ENCODE peak calls at places on chromosomes 2 and 18, in four cellular contexts. One of them, this sample, is unnamed.

GRCh38 chr2:164066095-164066494 is 330.3 kb upstream of the FIGN start:
- DNase-seq in NCI-H2029 treated with DMSO at 0.1 percent for 48 hours: no peak
- DNase-seq in esophagus squamous epithelium: no peak
- DNase-seq in EL: no peak
- DNase-seq in this sample: no peak

GRCh38 chr2:144430722-144431163 is 89.2 kb downstream of the ZEB2 start:
- DNase-seq in NCI-H2029 treated with DMSO at 0.1 percent for 48 hours: no peak
- DNase-seq in esophagus squamous epithelium: no peak
- DNase-seq in EL: no peak
- DNase-seq in this sample: no peak

GRCh38 chr2:127064642-127065250 is 42.2 kb downstream of the BIN1 start:
- DNase-seq in NCI-H2029 treated with DMSO at 0.1 percent for 48 hours: no peak
- DNase-seq in esophagus squamous epithelium: peak
- DNase-seq in EL: peak
- DNase-seq in this sample: peak

GRCh38 chr18:567119-567518 is 13.1 kb upstream of the CETN1 start:
- DNase-seq in NCI-H2029 treated with DMSO at 0.1 percent for 48 hours: no peak
- DNase-seq in esophagus squamous epithelium: no peak
- DNase-seq in EL: no peak
- DNase-seq in this sample: no peak

GRCh38 chr2:240840435-240841060 is 20.5 kb upstream of the KIF1A start:
- DNase-seq in NCI-H2029 treated with DMSO at 0.1 percent for 48 hours: peak
- DNase-seq in esophagus squamous epithelium: no peak
- DNase-seq in EL: peak
- DNase-seq in this sample: peak

GRCh38 chr18:60067426-60068210 is 167.8 kb downstream of the PMAIP1 start:
- DNase-seq in NCI-H2029 treated with DMSO at 0.1 percent for 48 hours: no peak
- DNase-seq in esophagus squamous epithelium: no peak
- DNase-seq in EL: peak
- DNase-seq in this sample: no peak

GRCh38 chr2:225806105-225806504 is 406.6 kb downstream of the NYAP2 start:
- DNase-seq in NCI-H2029 treated with DMSO at 0.1 percent for 48 hours: no peak
- DNase-seq in esophagus squamous epithelium: no peak
- DNase-seq in EL: peak
- DNase-seq in this sample: peak

GRCh38 chr18:79353238-79353637 is 42.5 kb upstream of the NFATC1 start:
- DNase-seq in NCI-H2029 treated with DMSO at 0.1 percent for 48 hours: no peak
- DNase-seq in esophagus squamous epithelium: no peak
- DNase-seq in EL: no peak
- DNase-seq in this sample: peak

GRCh38 chr18:10072659-10073309 is 159.0 kb downstream of the VAPA start:
- DNase-seq in NCI-H2029 treated with DMSO at 0.1 percent for 48 hours: no peak
- DNase-seq in esophagus squamous epithelium: no peak
- DNase-seq in EL: peak
- DNase-seq in this sample: peak

GRCh38 chr2:237540823-237541222 is 25.6 kb upstream of the PRLH start:
- DNase-seq in NCI-H2029 treated with DMSO at 0.1 percent for 48 hours: peak
- DNase-seq in esophagus squamous epithelium: no peak
- DNase-seq in EL: peak
- DNase-seq in this sample: peak

GRCh38 chr2:186164325-186164724 is 321.7 kb upstream of the ZC3H15 start:
- DNase-seq in NCI-H2029 treated with DMSO at 0.1 percent for 48 hours: no peak
- DNase-seq in esophagus squamous epithelium: no peak
- DNase-seq in EL: no peak
- DNase-seq in this sample: no peak

GRCh38 chr2:204315236-204315662 is 230.0 kb upstream of the PARD3B start:
- DNase-seq in NCI-H2029 treated with DMSO at 0.1 percent for 48 hours: no peak
- DNase-seq in esophagus squamous epithelium: no peak
- DNase-seq in EL: peak
- DNase-seq in this sample: no peak

GRCh38 chr2:20291846-20292408 is 58.7 kb downstream of the PUM2 start:
- DNase-seq in NCI-H2029 treated with DMSO at 0.1 percent for 48 hours: no peak
- DNase-seq in esophagus squamous epithelium: no peak
- DNase-seq in EL: no peak
- DNase-seq in this sample: no peak

GRCh38 chr2:138777996-138778395 is 2.2 kb downstream of the NXPH2 start:
- DNase-seq in NCI-H2029 treated with DMSO at 0.1 percent for 48 hours: no peak
- DNase-seq in esophagus squamous epithelium: no peak
- DNase-seq in EL: peak
- DNase-seq in this sample: peak

GRCh38 chr2:200305797-200306718 is at the start of gene SPATS2L:
- DNase-seq in NCI-H2029 treated with DMSO at 0.1 percent for 48 hours: no peak
- DNase-seq in esophagus squamous epithelium: peak
- DNase-seq in EL: peak
- DNase-seq in this sample: peak

GRCh38 chr18:76981388-76981968 is 151.1 kb downstream of the MBP start:
- DNase-seq in NCI-H2029 treated with DMSO at 0.1 percent for 48 hours: no peak
- DNase-seq in esophagus squamous epithelium: no peak
- DNase-seq in EL: no peak
- DNase-seq in this sample: no peak

GRCh38 chr18:54772081-54772480 is 56.2 kb upstream of the RAB27B start:
- DNase-seq in NCI-H2029 treated with DMSO at 0.1 percent for 48 hours: no peak
- DNase-seq in esophagus squamous epithelium: no peak
- DNase-seq in EL: no peak
- DNase-seq in this sample: no peak

GRCh38 chr18:49041677-49042570 is 91.2 kb upstream of the SMAD7 start:
- DNase-seq in NCI-H2029 treated with DMSO at 0.1 percent for 48 hours: no peak
- DNase-seq in esophagus squamous epithelium: no peak
- DNase-seq in EL: peak
- DNase-seq in this sample: peak

GRCh38 chr18:11818486-11819203 is 32.6 kb upstream of the CHMP1B start:
- DNase-seq in NCI-H2029 treated with DMSO at 0.1 percent for 48 hours: no peak
- DNase-seq in esophagus squamous epithelium: no peak
- DNase-seq in EL: no peak
- DNase-seq in this sample: no peak

GRCh38 chr2:211077216-211077764 is 520.9 kb downstream of the CPS1 start:
- DNase-seq in NCI-H2029 treated with DMSO at 0.1 percent for 48 hours: no peak
- DNase-seq in esophagus squamous epithelium: no peak
- DNase-seq in EL: no peak
- DNase-seq in this sample: peak

GRCh38 chr2:139142252-139142651 is 362.1 kb upstream of the NXPH2 start:
- DNase-seq in NCI-H2029 treated with DMSO at 0.1 percent for 48 hours: no peak
- DNase-seq in esophagus squamous epithelium: no peak
- DNase-seq in EL: no peak
- DNase-seq in this sample: peak

GRCh38 chr2:53970898-53971681 is at the start of gene PSME4:
- DNase-seq in NCI-H2029 treated with DMSO at 0.1 percent for 48 hours: no peak
- DNase-seq in esophagus squamous epithelium: peak
- DNase-seq in EL: peak
- DNase-seq in this sample: peak

GRCh38 chr2:84314250-84314649 is 144.8 kb downstream of the SUCLG1 start:
- DNase-seq in NCI-H2029 treated with DMSO at 0.1 percent for 48 hours: no peak
- DNase-seq in esophagus squamous epithelium: no peak
- DNase-seq in EL: no peak
- DNase-seq in this sample: no peak

GRCh38 chr18:54149078-54149697 is 75.3 kb downstream of the MBD2 start:
- DNase-seq in NCI-H2029 treated with DMSO at 0.1 percent for 48 hours: no peak
- DNase-seq in esophagus squamous epithelium: no peak
- DNase-seq in EL: peak
- DNase-seq in this sample: peak

GRCh38 chr2:232857158-232857563 is 12.9 kb upstream of the SNORC start:
- DNase-seq in NCI-H2029 treated with DMSO at 0.1 percent for 48 hours: no peak
- DNase-seq in esophagus squamous epithelium: no peak
- DNase-seq in EL: no peak
- DNase-seq in this sample: no peak

GRCh38 chr2:113138428-113139322 is 11.3 kb downstream of the IL1RN start:
- DNase-seq in NCI-H2029 treated with DMSO at 0.1 percent for 48 hours: peak
- DNase-seq in esophagus squamous epithelium: no peak
- DNase-seq in EL: peak
- DNase-seq in this sample: peak

GRCh38 chr2:231204146-231204545 is 5.7 kb downstream of the ARMC9 start:
- DNase-seq in NCI-H2029 treated with DMSO at 0.1 percent for 48 hours: no peak
- DNase-seq in esophagus squamous epithelium: no peak
- DNase-seq in EL: no peak
- DNase-seq in this sample: no peak

GRCh38 chr2:225173909-225174308 is 131.6 kb upstream of the DOCK10 start:
- DNase-seq in NCI-H2029 treated with DMSO at 0.1 percent for 48 hours: no peak
- DNase-seq in esophagus squamous epithelium: no peak
- DNase-seq in EL: no peak
- DNase-seq in this sample: no peak

GRCh38 chr2:206740800-206741199 is 22.6 kb upstream of the DYTN start:
- DNase-seq in NCI-H2029 treated with DMSO at 0.1 percent for 48 hours: no peak
- DNase-seq in esophagus squamous epithelium: no peak
- DNase-seq in EL: no peak
- DNase-seq in this sample: peak

GRCh38 chr2:241636182-241636982 is 576 bp downstream of the THAP4 start:
- DNase-seq in NCI-H2029 treated with DMSO at 0.1 percent for 48 hours: no peak
- DNase-seq in esophagus squamous epithelium: no peak
- DNase-seq in EL: peak
- DNase-seq in this sample: peak

GRCh38 chr18:35939166-35939565 is 33.3 kb upstream of the RMP24 start:
- DNase-seq in NCI-H2029 treated with DMSO at 0.1 percent for 48 hours: no peak
- DNase-seq in esophagus squamous epithelium: no peak
- DNase-seq in EL: no peak
- DNase-seq in this sample: peak

GRCh38 chr18:37381554-37381953 is 184.0 kb downstream of the CELF4 start:
- DNase-seq in NCI-H2029 treated with DMSO at 0.1 percent for 48 hours: no peak
- DNase-seq in esophagus squamous epithelium: no peak
- DNase-seq in EL: no peak
- DNase-seq in this sample: no peak

GRCh38 chr2:230827774-230828271 is 36.9 kb upstream of the ITM2C start:
- DNase-seq in NCI-H2029 treated with DMSO at 0.1 percent for 48 hours: no peak
- DNase-seq in esophagus squamous epithelium: no peak
- DNase-seq in EL: no peak
- DNase-seq in this sample: no peak

GRCh38 chr2:11688222-11689069 is 18.5 kb upstream of the NTSR2 start:
- DNase-seq in NCI-H2029 treated with DMSO at 0.1 percent for 48 hours: no peak
- DNase-seq in esophagus squamous epithelium: peak
- DNase-seq in EL: peak
- DNase-seq in this sample: peak

GRCh38 chr2:8121826-8122505 is 559.9 kb upstream of the ID2 start:
- DNase-seq in NCI-H2029 treated with DMSO at 0.1 percent for 48 hours: no peak
- DNase-seq in esophagus squamous epithelium: no peak
- DNase-seq in EL: peak
- DNase-seq in this sample: no peak

GRCh38 chr18:25710981-25711380 is 359.0 kb upstream of the ZNF521 start:
- DNase-seq in NCI-H2029 treated with DMSO at 0.1 percent for 48 hours: no peak
- DNase-seq in esophagus squamous epithelium: no peak
- DNase-seq in EL: no peak
- DNase-seq in this sample: no peak

GRCh38 chr18:37637451-37637850 is 71.9 kb upstream of the CELF4 start:
- DNase-seq in NCI-H2029 treated with DMSO at 0.1 percent for 48 hours: no peak
- DNase-seq in esophagus squamous epithelium: no peak
- DNase-seq in EL: no peak
- DNase-seq in this sample: no peak

GRCh38 chr2:158009425-158009824 is 92.3 kb upstream of the UPP2 start:
- DNase-seq in NCI-H2029 treated with DMSO at 0.1 percent for 48 hours: no peak
- DNase-seq in esophagus squamous epithelium: no peak
- DNase-seq in EL: no peak
- DNase-seq in this sample: no peak